ENCODE peak calls at places on chromosomes 1 and 21, in six cellular contexts. One of them, this sample, is unnamed.

GRCh38 chr1:84539972-84540371 is 33.6 kb upstream of the GNG5 start:
- DNase-seq in hepatocyte: no peak
- DNase-seq in esophagus muscularis mucosa: no peak
- DNase-seq in mesendoderm: no peak
- DNase-seq in OCI-LY7: no peak
- DNase-seq in small intestine: no peak
- DNase-seq in this sample: no peak

GRCh38 chr21:18743523-18743922 is 339.9 kb upstream of the TMPRSS15 start:
- DNase-seq in hepatocyte: no peak
- DNase-seq in esophagus muscularis mucosa: no peak
- DNase-seq in mesendoderm: no peak
- DNase-seq in OCI-LY7: no peak
- DNase-seq in small intestine: no peak
- DNase-seq in this sample: no peak

GRCh38 chr21:35619184-35619583 is 441.1 kb downstream of the SETD4 start:
- DNase-seq in hepatocyte: no peak
- DNase-seq in esophagus muscularis mucosa: no peak
- DNase-seq in mesendoderm: peak; percentile 51
- DNase-seq in OCI-LY7: no peak
- DNase-seq in small intestine: no peak
- DNase-seq in this sample: no peak

GRCh38 chr21:43921979-43922945 is 57.2 kb downstream of the AGPAT3 start:
- DNase-seq in hepatocyte: no peak
- DNase-seq in esophagus muscularis mucosa: no peak
- DNase-seq in mesendoderm: peak; percentile 69
- DNase-seq in OCI-LY7: no peak
- DNase-seq in small intestine: no peak
- DNase-seq in this sample: no peak

GRCh38 chr1:244406337-244406736 is 45.4 kb downstream of the ADSS2 start:
- DNase-seq in hepatocyte: no peak
- DNase-seq in esophagus muscularis mucosa: no peak
- DNase-seq in mesendoderm: no peak
- DNase-seq in OCI-LY7: no peak
- DNase-seq in small intestine: no peak
- DNase-seq in this sample: no peak

GRCh38 chr1:150992626-150993025 is 10.5 kb downstream of the ANXA9 start:
- DNase-seq in hepatocyte: no peak
- DNase-seq in esophagus muscularis mucosa: no peak
- DNase-seq in mesendoderm: no peak
- DNase-seq in OCI-LY7: no peak
- DNase-seq in small intestine: no peak
- DNase-seq in this sample: no peak

GRCh38 chr1:27392778-27393635 is 585 bp downstream of the GPR3 start:
- DNase-seq in hepatocyte: no peak
- DNase-seq in esophagus muscularis mucosa: no peak
- DNase-seq in mesendoderm: peak; percentile 42
- DNase-seq in OCI-LY7: no peak
- DNase-seq in small intestine: no peak
- DNase-seq in this sample: no peak

GRCh38 chr1:199780948-199781347 is 246.6 kb upstream of the NR5A2 start:
- DNase-seq in hepatocyte: no peak
- DNase-seq in esophagus muscularis mucosa: no peak
- DNase-seq in mesendoderm: no peak
- DNase-seq in OCI-LY7: no peak
- DNase-seq in small intestine: no peak
- DNase-seq in this sample: no peak

DNA sequence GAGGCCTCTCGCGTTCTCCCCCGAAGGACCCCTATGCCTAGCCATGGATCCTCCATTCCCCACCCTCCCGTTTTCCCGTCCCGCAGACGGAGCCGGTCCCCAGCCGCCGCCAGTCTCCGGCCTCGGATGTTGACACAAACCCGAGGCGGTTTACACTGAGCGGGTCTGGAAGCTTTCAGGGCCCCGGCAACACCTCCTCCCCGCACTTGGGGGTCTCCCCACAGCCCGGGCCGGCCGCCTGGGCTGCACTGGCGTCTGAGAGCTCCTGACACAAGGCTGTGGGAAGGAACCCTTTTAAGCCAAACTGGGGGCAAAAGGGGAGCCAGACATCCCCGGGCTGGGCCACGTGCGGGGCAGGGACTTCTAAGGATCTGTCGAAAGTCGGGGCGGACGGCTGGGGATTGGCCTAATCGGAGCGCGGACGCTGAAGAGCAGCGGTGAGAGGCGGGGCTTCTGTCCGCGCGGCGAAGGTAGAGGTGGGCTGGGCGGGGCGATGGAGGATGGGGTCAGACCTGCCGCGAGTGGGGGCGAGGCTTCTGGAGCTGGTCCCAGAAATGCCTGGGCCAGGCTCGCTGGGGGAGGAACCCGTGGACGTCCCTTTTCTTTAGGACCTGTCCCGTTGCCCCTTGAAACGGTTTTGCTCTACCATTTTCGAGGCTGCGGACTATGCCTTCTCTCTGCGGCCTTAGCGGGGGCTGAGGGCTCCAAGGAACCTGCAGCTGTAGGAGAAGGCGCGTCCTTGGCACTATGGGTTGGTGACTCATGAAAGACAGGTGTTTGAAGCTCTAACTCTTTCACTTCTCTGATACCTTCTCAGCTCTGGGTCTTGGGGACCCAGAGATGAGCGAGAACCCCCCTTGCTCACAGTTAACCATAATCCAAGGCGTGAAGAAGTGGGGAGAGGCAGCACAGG is 1.2 kb upstream of the HPCAL4 start:
- DNase-seq in hepatocyte: no peak
- DNase-seq in esophagus muscularis mucosa: no peak
- DNase-seq in mesendoderm: peak; percentile 39
- DNase-seq in OCI-LY7: no peak
- DNase-seq in small intestine: no peak
- DNase-seq in this sample: no peak
- H3K27ac ChIP-seq in hepatocyte: no peak overlapping the region
- H3K27ac ChIP-seq in esophagus muscularis mucosa: no peak overlapping the region
- H3K27ac ChIP-seq in mesendoderm: no peak overlapping the region
- H3K27ac ChIP-seq in OCI-LY7: no peak overlapping the region
- H3K27ac ChIP-seq in small intestine: no peak overlapping the region
- H3K27ac ChIP-seq in this sample: peak overlapping the region; percentile 85

GRCh38 chr1:89865498-89866385 is 44.9 kb downstream of the LRRC8D start:
- DNase-seq in hepatocyte: peak; percentile 49
- DNase-seq in esophagus muscularis mucosa: no peak
- DNase-seq in mesendoderm: peak; percentile 11
- DNase-seq in OCI-LY7: no peak
- DNase-seq in small intestine: peak; percentile 93
- DNase-seq in this sample: no peak

GRCh38 chr1:89870998-89871397 is 50.2 kb downstream of the LRRC8D start:
- DNase-seq in hepatocyte: no peak
- DNase-seq in esophagus muscularis mucosa: no peak
- DNase-seq in mesendoderm: peak; percentile 13
- DNase-seq in OCI-LY7: no peak
- DNase-seq in small intestine: no peak
- DNase-seq in this sample: no peak

GRCh38 chr1:89871768-89872473 is 51.1 kb downstream of the LRRC8D start:
- DNase-seq in hepatocyte: no peak
- DNase-seq in esophagus muscularis mucosa: no peak
- DNase-seq in mesendoderm: no peak
- DNase-seq in OCI-LY7: no peak
- DNase-seq in small intestine: no peak
- DNase-seq in this sample: no peak

GRCh38 chr1:89863165-89863835 is 42.5 kb downstream of the LRRC8D start:
- DNase-seq in hepatocyte: no peak
- DNase-seq in esophagus muscularis mucosa: no peak
- DNase-seq in mesendoderm: no peak
- DNase-seq in OCI-LY7: peak; percentile 12
- DNase-seq in small intestine: no peak
- DNase-seq in this sample: no peak

GRCh38 chr1:89866568-89866967 is 45.7 kb downstream of the LRRC8D start:
- DNase-seq in hepatocyte: no peak
- DNase-seq in esophagus muscularis mucosa: no peak
- DNase-seq in mesendoderm: peak; percentile 15
- DNase-seq in OCI-LY7: no peak
- DNase-seq in small intestine: no peak
- DNase-seq in this sample: no peak
- H3K36me3 ChIP-seq in hepatocyte: no peaks in the 10 kb centered on the region
- H3K36me3 ChIP-seq in esophagus muscularis mucosa: no peaks in the 10 kb centered on the region
- H3K36me3 ChIP-seq in mesendoderm: no peaks in the 10 kb centered on the region
- H3K36me3 ChIP-seq in OCI-LY7: peaks cover 73% of the 10 kb centered on the region
- H3K36me3 ChIP-seq in small intestine: no peaks in the 10 kb centered on the region
- H3K36me3 ChIP-seq in this sample: peaks cover 2% of the 10 kb centered on the region

GRCh38 chr1:25628741-25629421 is 12.3 kb downstream of the MAN1C1 start:
- DNase-seq in hepatocyte: no peak
- DNase-seq in esophagus muscularis mucosa: no peak
- DNase-seq in mesendoderm: no peak
- DNase-seq in OCI-LY7: no peak
- DNase-seq in small intestine: no peak
- DNase-seq in this sample: no peak
- H3K4me1 ChIP-seq in hepatocyte: no peaks in the 10 kb centered on the region
- H3K4me1 ChIP-seq in esophagus muscularis mucosa: peaks cover 22% of the 10 kb centered on the region
- H3K4me1 ChIP-seq in mesendoderm: no peaks in the 10 kb centered on the region
- H3K4me1 ChIP-seq in OCI-LY7: peaks cover 10% of the 10 kb centered on the region
- H3K4me1 ChIP-seq in small intestine: no peaks in the 10 kb centered on the region
- H3K4me1 ChIP-seq in this sample: no peaks in the 10 kb centered on the region

GRCh38 chr1:18495635-18496034 is 14.9 kb downstream of the KLHDC7A start:
- DNase-seq in hepatocyte: no peak
- DNase-seq in esophagus muscularis mucosa: peak; percentile 53
- DNase-seq in mesendoderm: no peak
- DNase-seq in OCI-LY7: no peak
- DNase-seq in small intestine: no peak
- DNase-seq in this sample: no peak

GRCh38 chr1:18489417-18490143 is 8.8 kb downstream of the KLHDC7A start:
- DNase-seq in hepatocyte: no peak
- DNase-seq in esophagus muscularis mucosa: no peak
- DNase-seq in mesendoderm: no peak
- DNase-seq in OCI-LY7: no peak
- DNase-seq in small intestine: no peak
- DNase-seq in this sample: no peak

GRCh38 chr1:18491168-18491567 is 10.4 kb downstream of the KLHDC7A start:
- DNase-seq in hepatocyte: no peak
- DNase-seq in esophagus muscularis mucosa: no peak
- DNase-seq in mesendoderm: no peak
- DNase-seq in OCI-LY7: peak; percentile 66
- DNase-seq in small intestine: no peak
- DNase-seq in this sample: no peak

DNA sequence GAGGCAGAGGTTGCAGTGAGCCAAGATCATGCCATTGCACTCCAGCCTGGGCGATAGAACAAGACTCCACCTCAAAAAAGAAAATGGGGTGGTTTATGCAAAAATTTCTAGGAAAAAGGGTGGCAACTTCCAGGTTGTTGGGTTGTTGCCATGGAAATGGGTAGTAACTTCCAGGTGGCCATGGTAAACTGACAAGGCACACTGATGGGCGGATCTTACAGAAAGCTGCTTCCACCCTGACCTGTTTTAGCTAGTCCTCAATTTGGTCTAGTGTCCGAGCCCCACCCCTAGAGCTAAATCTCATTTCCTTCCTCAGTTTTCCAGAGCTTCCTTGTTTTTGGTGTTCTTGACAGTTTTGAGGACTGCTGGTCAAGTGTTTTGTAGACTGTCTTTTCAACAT is 13.6 kb downstream of the KLHDC7A start:
- DNase-seq in hepatocyte: no peak
- DNase-seq in esophagus muscularis mucosa: peak; percentile 84
- DNase-seq in mesendoderm: no peak
- DNase-seq in OCI-LY7: no peak
- DNase-seq in small intestine: no peak
- DNase-seq in this sample: no peak
- H3K27ac ChIP-seq in hepatocyte: no peak overlapping the region
- H3K27ac ChIP-seq in esophagus muscularis mucosa: no peak overlapping the region
- H3K27ac ChIP-seq in mesendoderm: no peak overlapping the region
- H3K27ac ChIP-seq in OCI-LY7: no peak overlapping the region
- H3K27ac ChIP-seq in small intestine: no peak overlapping the region
- H3K27ac ChIP-seq in this sample: no peak overlapping the region

GRCh38 chr21:20083336-20083735 is 914.9 kb upstream of the NCAM2 start:
- DNase-seq in hepatocyte: no peak
- DNase-seq in esophagus muscularis mucosa: no peak
- DNase-seq in mesendoderm: peak; percentile 1
- DNase-seq in OCI-LY7: no peak
- DNase-seq in small intestine: no peak
- DNase-seq in this sample: no peak
- H3K36me3 ChIP-seq in hepatocyte: no peaks in the 10 kb centered on the region
- H3K36me3 ChIP-seq in esophagus muscularis mucosa: no peaks in the 10 kb centered on the region
- H3K36me3 ChIP-seq in mesendoderm: no peaks in the 10 kb centered on the region
- H3K36me3 ChIP-seq in OCI-LY7: no peaks in the 10 kb centered on the region
- H3K36me3 ChIP-seq in small intestine: no peaks in the 10 kb centered on the region
- H3K36me3 ChIP-seq in this sample: no peaks in the 10 kb centered on the region

GRCh38 chr1:9847269-9847668 is 23.5 kb upstream of the CLSTN1 start:
- DNase-seq in hepatocyte: no peak
- DNase-seq in esophagus muscularis mucosa: no peak
- DNase-seq in mesendoderm: no peak
- DNase-seq in OCI-LY7: no peak
- DNase-seq in small intestine: no peak
- DNase-seq in this sample: no peak
- H3K4me1 ChIP-seq in hepatocyte: peaks cover 6% of the 10 kb centered on the region
- H3K4me1 ChIP-seq in esophagus muscularis mucosa: peaks cover 20% of the 10 kb centered on the region
- H3K4me1 ChIP-seq in mesendoderm: no peaks in the 10 kb centered on the region
- H3K4me1 ChIP-seq in OCI-LY7: peaks cover 65% of the 10 kb centered on the region
- H3K4me1 ChIP-seq in small intestine: peaks cover 4% of the 10 kb centered on the region
- H3K4me1 ChIP-seq in this sample: no peaks in the 10 kb centered on the region

This sample was measured in psoas muscle.